ENCODE peak calls at places on chromosomes 7 and 10, in eight cellular contexts. One of them, this sample, is unnamed.

GRCh38 chr10:122301055-122301810 is 30.1 kb downstream of the BTBD16 start:
- DNase-seq in breast epithelium: no peak
- DNase-seq in A549: no peak
- DNase-seq in HepG2: no peak
- DNase-seq in GM12878: no peak
- DNase-seq in choroid plexus epithelial cell: peak; percentile 73
- DNase-seq in heart right ventricle: no peak
- DNase-seq in Peyer's patch: no peak
- DNase-seq in this sample: no peak

GRCh38 chr10:78301891-78302738 is 268.5 kb downstream of the RPS24 start:
- DNase-seq in breast epithelium: no peak
- DNase-seq in A549: peak; percentile 22
- DNase-seq in HepG2: peak; percentile 6
- DNase-seq in GM12878: no peak
- DNase-seq in choroid plexus epithelial cell: peak; percentile 21
- DNase-seq in heart right ventricle: no peak
- DNase-seq in Peyer's patch: no peak
- DNase-seq in this sample: no peak

GRCh38 chr7:128035712-128036111 is 4.5 kb upstream of the LRRC4 start:
- DNase-seq in breast epithelium: no peak
- DNase-seq in A549: peak; percentile 19
- DNase-seq in HepG2: peak; percentile 21
- DNase-seq in GM12878: no peak
- DNase-seq in choroid plexus epithelial cell: peak; percentile 58
- DNase-seq in heart right ventricle: no peak
- DNase-seq in Peyer's patch: no peak
- DNase-seq in this sample: no peak

GRCh38 chr10:86944471-86944870 is 12.9 kb downstream of the MMRN2 start:
- DNase-seq in breast epithelium: no peak
- DNase-seq in A549: no peak
- DNase-seq in HepG2: no peak
- DNase-seq in GM12878: no peak
- DNase-seq in choroid plexus epithelial cell: peak; percentile 43
- DNase-seq in heart right ventricle: no peak
- DNase-seq in Peyer's patch: no peak
- DNase-seq in this sample: no peak

GRCh38 chr7:137755846-137756685 is 90.7 kb downstream of the DGKI start:
- DNase-seq in breast epithelium: no peak
- DNase-seq in A549: no peak
- DNase-seq in HepG2: no peak
- DNase-seq in GM12878: no peak
- DNase-seq in choroid plexus epithelial cell: no peak
- DNase-seq in heart right ventricle: no peak
- DNase-seq in Peyer's patch: no peak
- DNase-seq in this sample: no peak

GRCh38 chr10:88499569-88500470 is 83.3 kb downstream of the RNLS start:
- DNase-seq in breast epithelium: no peak
- DNase-seq in A549: no peak
- DNase-seq in HepG2: no peak
- DNase-seq in GM12878: no peak
- DNase-seq in choroid plexus epithelial cell: peak; percentile 74
- DNase-seq in heart right ventricle: no peak
- DNase-seq in Peyer's patch: no peak
- DNase-seq in this sample: no peak

GRCh38 chr10:31975157-31975765 is 46.6 kb upstream of the ARHGAP12 start:
- DNase-seq in breast epithelium: no peak
- DNase-seq in A549: no peak
- DNase-seq in HepG2: no peak
- DNase-seq in GM12878: no peak
- DNase-seq in choroid plexus epithelial cell: no peak
- DNase-seq in heart right ventricle: no peak
- DNase-seq in Peyer's patch: no peak
- DNase-seq in this sample: peak; percentile 42

GRCh38 chr10:58512470-58513188 is at the start of gene BICC1:
- DNase-seq in breast epithelium: peak; percentile 19
- DNase-seq in A549: peak; percentile 55
- DNase-seq in HepG2: no peak
- DNase-seq in GM12878: no peak
- DNase-seq in choroid plexus epithelial cell: peak; percentile 63
- DNase-seq in heart right ventricle: peak; percentile 11
- DNase-seq in Peyer's patch: no peak
- DNase-seq in this sample: no peak

GRCh38 chr10:33706191-33706590 is 371.7 kb upstream of the NRP1 start:
- DNase-seq in breast epithelium: no peak
- DNase-seq in A549: peak; percentile 64
- DNase-seq in HepG2: no peak
- DNase-seq in GM12878: no peak
- DNase-seq in choroid plexus epithelial cell: peak; percentile 28
- DNase-seq in heart right ventricle: peak; percentile 23
- DNase-seq in Peyer's patch: no peak
- DNase-seq in this sample: no peak

GRCh38 chr10:11609052-11609451 is 2.4 kb downstream of the USP6NL start:
- DNase-seq in breast epithelium: no peak
- DNase-seq in A549: no peak
- DNase-seq in HepG2: no peak
- DNase-seq in GM12878: no peak
- DNase-seq in choroid plexus epithelial cell: no peak
- DNase-seq in heart right ventricle: no peak
- DNase-seq in Peyer's patch: no peak
- DNase-seq in this sample: no peak

GRCh38 chr10:76433161-76434005 is 1002.0 kb downstream of the LRMDA start:
- DNase-seq in breast epithelium: no peak
- DNase-seq in A549: no peak
- DNase-seq in HepG2: peak; percentile 9
- DNase-seq in GM12878: no peak
- DNase-seq in choroid plexus epithelial cell: no peak
- DNase-seq in heart right ventricle: peak; percentile 59
- DNase-seq in Peyer's patch: no peak
- DNase-seq in this sample: no peak

GRCh38 chr7:139918488-139918887 is 89.4 kb downstream of the TBXAS1 start:
- DNase-seq in breast epithelium: no peak
- DNase-seq in A549: no peak
- DNase-seq in HepG2: no peak
- DNase-seq in GM12878: no peak
- DNase-seq in choroid plexus epithelial cell: peak; percentile 58
- DNase-seq in heart right ventricle: peak; percentile 44
- DNase-seq in Peyer's patch: no peak
- DNase-seq in this sample: no peak

GRCh38 chr7:4182605-4183300 is 499.3 kb upstream of the FOXK1 start:
- DNase-seq in breast epithelium: no peak
- DNase-seq in A549: no peak
- DNase-seq in HepG2: no peak
- DNase-seq in GM12878: no peak
- DNase-seq in choroid plexus epithelial cell: no peak
- DNase-seq in heart right ventricle: no peak
- DNase-seq in Peyer's patch: no peak
- DNase-seq in this sample: no peak

GRCh38 chr7:127995866-127996215 is 35.4 kb downstream of the LRRC4 start:
- DNase-seq in breast epithelium: no peak
- DNase-seq in A549: no peak
- DNase-seq in HepG2: no peak
- DNase-seq in GM12878: no peak
- DNase-seq in choroid plexus epithelial cell: no peak
- DNase-seq in heart right ventricle: no peak
- DNase-seq in Peyer's patch: no peak
- DNase-seq in this sample: no peak

GRCh38 chr10:63707254-63707910 is 186.2 kb downstream of the REEP3 start:
- DNase-seq in breast epithelium: no peak
- DNase-seq in A549: peak; percentile 91
- DNase-seq in HepG2: peak; percentile 12
- DNase-seq in GM12878: peak; percentile 48
- DNase-seq in choroid plexus epithelial cell: peak; percentile 99
- DNase-seq in heart right ventricle: peak; percentile 54
- DNase-seq in Peyer's patch: no peak
- DNase-seq in this sample: no peak

GRCh38 chr7:139655305-139655704 is 122.5 kb downstream of the HIPK2 start:
- DNase-seq in breast epithelium: no peak
- DNase-seq in A549: no peak
- DNase-seq in HepG2: no peak
- DNase-seq in GM12878: no peak
- DNase-seq in choroid plexus epithelial cell: no peak
- DNase-seq in heart right ventricle: no peak
- DNase-seq in Peyer's patch: no peak
- DNase-seq in this sample: no peak

GRCh38 chr7:133535308-133535707 is 282.4 kb downstream of the EXOC4 start:
- DNase-seq in breast epithelium: no peak
- DNase-seq in A549: no peak
- DNase-seq in HepG2: no peak
- DNase-seq in GM12878: no peak
- DNase-seq in choroid plexus epithelial cell: no peak
- DNase-seq in heart right ventricle: no peak
- DNase-seq in Peyer's patch: no peak
- DNase-seq in this sample: no peak

GRCh38 chr10:70672993-70673928 is 955 bp downstream of the ADAMTS14 start:
- DNase-seq in breast epithelium: no peak
- DNase-seq in A549: no peak
- DNase-seq in HepG2: no peak
- DNase-seq in GM12878: no peak
- DNase-seq in choroid plexus epithelial cell: peak; percentile 74
- DNase-seq in heart right ventricle: peak; percentile 50
- DNase-seq in Peyer's patch: no peak
- DNase-seq in this sample: no peak
- H3K4me3 ChIP-seq in breast epithelium: peak overlapping the region; percentile 66
- H3K4me3 ChIP-seq in A549: peak overlapping the region; percentile 43
- H3K4me3 ChIP-seq in HepG2: no peak overlapping the region
- H3K4me3 ChIP-seq in GM12878: no peak overlapping the region
- H3K4me3 ChIP-seq in choroid plexus epithelial cell: peak overlapping the region; percentile 53
- H3K4me3 ChIP-seq in heart right ventricle: peak overlapping the region; percentile 51
- H3K4me3 ChIP-seq in Peyer's patch: no peak overlapping the region
- H3K4me3 ChIP-seq in this sample: no peak overlapping the region

GRCh38 chr7:16754869-16755317 is 1.3 kb downstream of the TSPAN13 start:
- DNase-seq in breast epithelium: no peak
- DNase-seq in A549: no peak
- DNase-seq in HepG2: no peak
- DNase-seq in GM12878: no peak
- DNase-seq in choroid plexus epithelial cell: no peak
- DNase-seq in heart right ventricle: no peak
- DNase-seq in Peyer's patch: no peak
- DNase-seq in this sample: no peak
- H3K4me3 ChIP-seq in breast epithelium: peak overlapping the region; percentile 81
- H3K4me3 ChIP-seq in A549: peak overlapping the region; percentile 87
- H3K4me3 ChIP-seq in HepG2: peak overlapping the region; percentile 62
- H3K4me3 ChIP-seq in GM12878: no peak overlapping the region
- H3K4me3 ChIP-seq in choroid plexus epithelial cell: no peak overlapping the region
- H3K4me3 ChIP-seq in heart right ventricle: peak overlapping the region; percentile 70
- H3K4me3 ChIP-seq in Peyer's patch: peak overlapping the region; percentile 64
- H3K4me3 ChIP-seq in this sample: no peak overlapping the region

GRCh38 chr10:26801274-26801673 is 59.5 kb downstream of the ABI1 start:
- DNase-seq in breast epithelium: no peak
- DNase-seq in A549: no peak
- DNase-seq in HepG2: no peak
- DNase-seq in GM12878: no peak
- DNase-seq in choroid plexus epithelial cell: no peak
- DNase-seq in heart right ventricle: no peak
- DNase-seq in Peyer's patch: no peak
- DNase-seq in this sample: no peak
- H3K4me3 ChIP-seq in breast epithelium: no peak overlapping the region
- H3K4me3 ChIP-seq in A549: no peak overlapping the region
- H3K4me3 ChIP-seq in HepG2: no peak overlapping the region
- H3K4me3 ChIP-seq in GM12878: no peak overlapping the region
- H3K4me3 ChIP-seq in choroid plexus epithelial cell: no peak overlapping the region
- H3K4me3 ChIP-seq in heart right ventricle: no peak overlapping the region
- H3K4me3 ChIP-seq in Peyer's patch: no peak overlapping the region
- H3K4me3 ChIP-seq in this sample: no peak overlapping the region

GRCh38 chr10:60141916-60142559 is 235.7 kb upstream of the CCDC6 start:
- DNase-seq in breast epithelium: no peak
- DNase-seq in A549: no peak
- DNase-seq in HepG2: no peak
- DNase-seq in GM12878: no peak
- DNase-seq in choroid plexus epithelial cell: no peak
- DNase-seq in heart right ventricle: no peak
- DNase-seq in Peyer's patch: no peak
- DNase-seq in this sample: no peak
- H3K4me3 ChIP-seq in breast epithelium: no peak overlapping the region
- H3K4me3 ChIP-seq in A549: no peak overlapping the region
- H3K4me3 ChIP-seq in HepG2: no peak overlapping the region
- H3K4me3 ChIP-seq in GM12878: no peak overlapping the region
- H3K4me3 ChIP-seq in choroid plexus epithelial cell: no peak overlapping the region
- H3K4me3 ChIP-seq in heart right ventricle: no peak overlapping the region
- H3K4me3 ChIP-seq in Peyer's patch: no peak overlapping the region
- H3K4me3 ChIP-seq in this sample: no peak overlapping the region

GRCh38 chr7:1343551-1343950 is 110.9 kb downstream of the UNCX start:
- DNase-seq in breast epithelium: no peak
- DNase-seq in A549: no peak
- DNase-seq in HepG2: no peak
- DNase-seq in GM12878: no peak
- DNase-seq in choroid plexus epithelial cell: no peak
- DNase-seq in heart right ventricle: no peak
- DNase-seq in Peyer's patch: no peak
- DNase-seq in this sample: no peak

GRCh38 chr7:1345796-1346532 is 113.3 kb downstream of the UNCX start:
- DNase-seq in breast epithelium: no peak
- DNase-seq in A549: no peak
- DNase-seq in HepG2: no peak
- DNase-seq in GM12878: no peak
- DNase-seq in choroid plexus epithelial cell: no peak
- DNase-seq in heart right ventricle: no peak
- DNase-seq in Peyer's patch: no peak
- DNase-seq in this sample: no peak

GRCh38 chr7:1344981-1345701 is 112.5 kb downstream of the UNCX start:
- DNase-seq in breast epithelium: no peak
- DNase-seq in A549: no peak
- DNase-seq in HepG2: no peak
- DNase-seq in GM12878: no peak
- DNase-seq in choroid plexus epithelial cell: no peak
- DNase-seq in heart right ventricle: no peak
- DNase-seq in Peyer's patch: no peak
- DNase-seq in this sample: no peak

GRCh38 chr7:1346533-1346805 is 112.8 kb downstream of the MICALL2 start:
- DNase-seq in breast epithelium: no peak
- DNase-seq in A549: no peak
- DNase-seq in HepG2: no peak
- DNase-seq in GM12878: no peak
- DNase-seq in choroid plexus epithelial cell: no peak
- DNase-seq in heart right ventricle: no peak
- DNase-seq in Peyer's patch: no peak
- DNase-seq in this sample: no peak

DNA sequence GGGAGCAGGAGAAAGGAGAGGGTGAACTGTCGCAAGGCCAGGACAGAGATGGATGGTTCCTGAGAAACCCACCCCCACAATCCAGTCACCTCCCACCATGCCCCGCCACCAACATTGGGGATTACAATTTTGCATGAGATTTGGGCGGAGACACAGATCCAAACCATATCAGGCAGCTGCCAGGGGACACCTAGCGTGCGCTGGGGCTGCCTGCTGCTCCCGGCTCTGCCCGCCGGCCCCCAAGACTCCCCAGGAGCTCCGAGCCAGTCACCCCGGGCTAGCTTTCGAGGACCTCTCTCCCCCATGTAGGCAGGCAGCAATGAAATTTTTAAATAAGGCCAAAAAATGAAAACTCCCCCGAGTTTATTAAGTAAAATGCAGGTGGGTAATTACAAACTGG is 111.7 kb downstream of the UNCX start:
- DNase-seq in breast epithelium: no peak
- DNase-seq in A549: no peak
- DNase-seq in HepG2: no peak
- DNase-seq in GM12878: no peak
- DNase-seq in choroid plexus epithelial cell: no peak
- DNase-seq in heart right ventricle: no peak
- DNase-seq in Peyer's patch: no peak
- DNase-seq in this sample: no peak
- H3K4me3 ChIP-seq in breast epithelium: no peak overlapping the region
- H3K4me3 ChIP-seq in A549: no peak overlapping the region
- H3K4me3 ChIP-seq in HepG2: no peak overlapping the region
- H3K4me3 ChIP-seq in GM12878: no peak overlapping the region
- H3K4me3 ChIP-seq in choroid plexus epithelial cell: no peak overlapping the region
- H3K4me3 ChIP-seq in heart right ventricle: no peak overlapping the region
- H3K4me3 ChIP-seq in Peyer's patch: no peak overlapping the region
- H3K4me3 ChIP-seq in this sample: no peak overlapping the region